ENCODE peak calls at places on chromosomes 5 and 9, in four cellular contexts. I is left ventricle myocardium inferior, E is fibroblast of lung, V is right atrium auricular region. Q is an unnamed sample. For H3K36me3, the result is how much of the 10 kb centered on the place peaks cover.

GRCh38 chr5:96336351-96336985 is 96.6 kb downstream of the PCSK1 start:
- DNase-seq in V (peak), E (peak), I (no peak), Q (no peak)

GRCh38 chr9:93612052-93612795 is 35.8 kb downstream of the PHF2 start:
- DNase-seq in I (no peak), E (no peak), V (no peak), Q (no peak)

GRCh38 chr5:10145922-10146321 is 103.8 kb downstream of the ATPSCKMT start:
- DNase-seq in I (no peak), V (no peak), E (peak), Q (no peak)

GRCh38 chr5:119357815-119358559 is 2.2 kb downstream of the TNFAIP8 start:
- DNase-seq in V (no peak), E (no peak), I (no peak), Q (no peak)

GRCh38 chr5:178187014-178187413 is at the start of gene GMCL2:
- DNase-seq in V (no peak), I (no peak), E (no peak), Q (no peak)

GRCh38 chr5:151225071-151225470 is 1.2 kb upstream of the CCDC69 start:
- DNase-seq in I (no peak), E (no peak), V (no peak), Q (no peak)

GRCh38 chr5:2276101-2276500 is 393.4 kb upstream of the IRX4 start:
- DNase-seq in E (no peak), V (no peak), I (no peak), Q (no peak)

GRCh38 chr9:71763752-71764332 is 4.5 kb downstream of the CEMIP2 start:
- DNase-seq in E (peak), V (no peak), I (no peak), Q (no peak)

GRCh38 chr5:167652690-167653089 is 638.8 kb upstream of the WWC1 start:
- DNase-seq in E (peak), V (no peak), I (no peak), Q (no peak)

DNA sequence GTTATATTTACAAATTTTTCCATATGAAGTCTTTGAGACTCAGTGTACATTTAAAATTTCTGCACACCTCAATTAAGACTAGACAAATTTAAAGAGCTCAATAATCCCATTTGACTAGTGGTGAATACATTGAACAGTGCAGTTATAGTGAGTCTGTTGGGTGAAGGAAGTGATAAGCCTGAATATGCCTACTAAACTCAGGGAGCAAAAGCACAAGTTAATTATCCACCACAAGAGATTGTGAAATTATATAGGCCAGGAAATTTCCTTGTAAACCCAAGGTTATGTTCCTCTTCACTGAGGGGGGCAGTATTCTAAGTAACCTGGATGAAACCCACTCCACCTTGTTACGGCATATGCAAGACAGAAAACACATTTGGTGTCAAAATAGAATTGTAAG is 612.9 kb upstream of the DAB2 start:
- DNase-seq in V (no peak), I (no peak), E (no peak), Q (no peak)
- H3K36me3 ChIP-seq in V (under half), I (under half), E (under half), Q (under half)

GRCh38 chr5:164617290-164617689 is 1111.9 kb downstream of the MAT2B start:
- DNase-seq in I (no peak), E (no peak), V (no peak), Q (no peak)
- H3K36me3 ChIP-seq in I (under half), E (under half), V (under half), Q (under half)

DNA sequence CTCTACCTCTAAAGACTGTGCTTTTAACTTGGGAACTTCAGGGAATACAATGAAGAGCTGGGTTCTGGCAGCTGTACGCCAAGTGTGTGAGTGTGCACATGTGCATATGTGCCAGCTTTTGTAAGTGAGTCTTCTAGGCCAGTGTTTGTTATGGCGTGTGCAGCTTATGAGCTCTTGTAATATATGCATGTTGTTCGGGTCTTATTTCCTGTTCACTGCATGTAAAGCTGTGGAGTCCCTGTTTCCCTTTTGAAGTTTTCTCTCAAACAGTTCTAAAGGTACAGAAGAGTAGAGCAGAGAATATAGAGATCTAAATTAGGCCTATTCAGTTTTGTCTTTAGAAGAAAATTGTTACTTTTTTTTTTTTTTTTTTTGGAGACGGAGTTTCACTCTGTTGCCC is 30.6 kb downstream of the TGFBR1 start:
- DNase-seq in V (no peak), E (peak), I (no peak), Q (no peak)
- H3K36me3 ChIP-seq in V (under half), E (under half), I (under half), Q (under half)

DNA sequence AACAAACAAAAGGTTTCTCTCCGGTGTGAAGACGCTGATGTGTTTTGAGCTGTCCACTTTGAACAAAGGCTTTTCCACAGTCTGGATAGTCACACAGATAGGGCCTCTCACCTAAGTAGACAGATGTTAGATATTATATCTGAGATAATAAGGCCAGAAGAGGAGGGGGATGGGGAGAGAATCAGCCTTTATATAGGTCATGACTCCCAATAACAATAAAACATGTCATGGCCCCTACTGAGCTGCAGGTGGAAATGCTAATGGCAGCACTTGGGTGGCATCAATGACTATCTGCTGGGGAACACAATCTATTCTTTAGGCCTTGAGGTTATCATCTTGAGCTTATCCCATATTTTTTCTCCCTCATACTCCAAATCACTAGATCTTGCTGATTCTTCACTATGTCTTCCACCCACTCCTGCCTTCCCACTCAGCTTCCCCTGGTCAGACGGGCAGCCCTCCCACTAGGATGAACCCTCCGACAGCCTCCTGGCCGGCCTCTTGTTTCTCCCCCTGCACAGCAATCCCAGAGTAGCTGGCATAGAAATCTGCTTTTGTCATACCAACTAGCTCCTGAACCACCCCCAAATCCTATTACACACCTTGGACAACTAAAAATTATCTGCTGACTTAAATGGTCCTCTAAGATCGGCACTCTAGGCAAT is 11.5 kb upstream of the SLC35D2 start:
- DNase-seq in E (no peak), I (no peak), V (no peak), Q (no peak)
- H3K36me3 ChIP-seq in E (under half), I (under half), V (under half), Q (under half)